ENCODE peak calls at places on chromosome 11, in six cellular contexts. S, T, R, M, Q and D are unnamed samples.

GRCh38 chr11:102478660-102479245 is 26.2 kb upstream of the TMEM123 start:
- DNase-seq in S (no peak), T (no peak), R (no peak), M (no peak), Q (no peak), D (no peak)

GRCh38 chr11:115272925-115273324 is 231.3 kb downstream of the CADM1 start:
- DNase-seq in S (no peak), T (no peak), R (no peak), M (no peak), Q (no peak), D (no peak)

GRCh38 chr11:76770642-76771445 is 12.3 kb upstream of the TSKU start:
- DNase-seq in S (peak; percentile 85), T (peak; percentile 74), R (no peak), M (no peak), Q (no peak), D (no peak)

GRCh38 chr11:78662811-78663210 is 88.1 kb upstream of the NARS2 start:
- DNase-seq in S (no peak), T (no peak), R (no peak), M (no peak), Q (no peak), D (no peak)

GRCh38 chr11:76030973-76031590 is 175.2 kb downstream of the WNT11 start:
- DNase-seq in S (no peak), T (no peak), R (no peak), M (no peak), Q (no peak), D (no peak)

GRCh38 chr11:46363455-46363920 is 16.2 kb downstream of the DGKZ start:
- DNase-seq in S (no peak), T (peak; percentile 85), R (no peak), M (no peak), Q (no peak), D (no peak)

GRCh38 chr11:10844364-10844763 is 13.5 kb downstream of the ZBED5 start:
- DNase-seq in S (no peak), T (no peak), R (no peak), M (no peak), Q (no peak), D (no peak)

GRCh38 chr11:61627831-61628753 is 47.2 kb upstream of the SYT7 start:
- DNase-seq in S (peak; percentile 67), T (peak; percentile 87), R (no peak), M (no peak), Q (no peak), D (no peak)